ENCODE peak calls at places on chromosome 1, in nine cellular contexts. J is hippocampal formation, E is HS-5, H is kidney tubule cell, X is choroid plexus epithelial cell, V is SK-N-SH, Q is M059J, B is HEK293T, F is AG04449. W is an unnamed sample.

GRCh38 chr1:213303286-213303685 is 252.2 kb downstream of the RPS6KC1 start:
- DNase-seq in J (no peak), Q (peak), V (no peak), F (no peak), H (no peak), B (no peak), X (peak), E (no peak), W (no peak)

GRCh38 chr1:244171241-244171985 is 120.3 kb downstream of the ZBTB18 start:
- DNase-seq in Q (no peak), B (no peak), E (no peak), H (no peak), X (no peak), J (peak), V (no peak), F (no peak), W (no peak)

GRCh38 chr1:172686143-172686542 is 27.2 kb downstream of the FASLG start:
- DNase-seq in V (no peak), H (no peak), F (no peak), J (no peak), B (no peak), X (no peak), Q (no peak), E (no peak), W (no peak)

GRCh38 chr1:177063648-177064047 is 100.9 kb downstream of the ASTN1 start:
- DNase-seq in E (no peak), Q (no peak), X (no peak), V (no peak), H (no peak), B (no peak), J (no peak), F (no peak), W (no peak)

GRCh38 chr1:12678350-12678749 is 34.5 kb downstream of the AADACL4 start:
- DNase-seq in H (no peak), E (no peak), J (no peak), Q (no peak), V (no peak), B (no peak), F (no peak), X (no peak), W (no peak)

GRCh38 chr1:55375617-55376258 is 160.6 kb upstream of the USP24 start:
- DNase-seq in B (peak), H (peak), J (peak), V (peak), F (no peak), E (no peak), X (peak), Q (peak), W (peak)

GRCh38 chr1:228212415-228212965 is 4.6 kb downstream of the OBSCN start:
- DNase-seq in E (no peak), V (no peak), F (no peak), B (no peak), H (no peak), J (no peak), Q (no peak), X (no peak), W (no peak)

GRCh38 chr1:1782399-1783221 is 4.3 kb upstream of the NADK start:
- DNase-seq in J (no peak), H (peak), E (peak), F (no peak), V (no peak), X (peak), Q (peak), B (no peak), W (no peak)

GRCh38 chr1:225878282-225878681 is 3.9 kb downstream of the TMEM63A start:
- DNase-seq in B (no peak), Q (no peak), E (no peak), F (no peak), H (no peak), X (no peak), V (no peak), J (no peak), W (no peak)

GRCh38 chr1:81142099-81142776 is 658.5 kb upstream of the ADGRL2 start:
- DNase-seq in F (no peak), V (no peak), E (peak), B (no peak), H (peak), Q (peak), X (peak), J (no peak), W (no peak)

GRCh38 chr1:1358433-1359201 is at the start of gene MXRA8:
- DNase-seq in X (peak), Q (no peak), E (no peak), H (peak), J (no peak), F (peak), B (no peak), V (no peak), W (no peak)

W was measured in T1000.